ENCODE peak calls at places on chromosome 4, in eight cellular contexts. P, T, J, L, S, R, H and N are unnamed samples.

GRCh38 chr4:76016383-76016782 is 6.9 kb downstream of the CXCL10 start:
- DNase-seq in P (peak), T (peak), J (no peak), L (no peak), S (no peak), R (no peak), H (no peak), N (no peak)

GRCh38 chr4:120318447-120318846 is 251.8 kb upstream of the MAD2L1 start:
- DNase-seq in P (no peak), T (no peak), J (no peak), L (no peak), S (no peak), R (no peak), H (no peak), N (no peak)

GRCh38 chr4:128823025-128823661 is 13.6 kb downstream of the JADE1 start:
- DNase-seq in P (no peak), T (peak), J (no peak), L (no peak), S (peak), R (peak), H (peak), N (no peak)

GRCh38 chr4:120218981-120219380 is 152.3 kb upstream of the MAD2L1 start:
- DNase-seq in P (no peak), T (no peak), J (no peak), L (no peak), S (no peak), R (no peak), H (no peak), N (no peak)

GRCh38 chr4:8523175-8523574 is 57.0 kb upstream of the GPR78 start:
- DNase-seq in P (no peak), T (no peak), J (no peak), L (no peak), S (no peak), R (no peak), H (no peak), N (no peak)

GRCh38 chr4:37794046-37794445 is 32.4 kb upstream of the PGM2 start:
- DNase-seq in P (no peak), T (no peak), J (no peak), L (peak), S (no peak), R (no peak), H (peak), N (no peak)

GRCh38 chr4:136713140-136713539 is 819.2 kb downstream of the PCDH18 start:
- DNase-seq in P (no peak), T (no peak), J (no peak), L (no peak), S (no peak), R (no peak), H (peak), N (peak)

GRCh38 chr4:568962-569361 is 7.1 kb downstream of the TMEM271 start:
- DNase-seq in P (no peak), T (no peak), J (no peak), L (no peak), S (no peak), R (no peak), H (no peak), N (no peak)

GRCh38 chr4:122765702-122766352 is 33.3 kb downstream of the BBS12 start:
- DNase-seq in P (no peak), T (peak), J (no peak), L (peak), S (no peak), R (peak), H (peak), N (no peak)

GRCh38 chr4:23320881-23321612 is 568.8 kb downstream of the PPARGC1A start:
- DNase-seq in P (no peak), T (no peak), J (no peak), L (no peak), S (no peak), R (no peak), H (no peak), N (no peak)

GRCh38 chr4:172390341-172390740 is 577.1 kb downstream of the GALNTL6 start:
- DNase-seq in P (no peak), T (peak), J (no peak), L (no peak), S (peak), R (peak), H (peak), N (no peak)

GRCh38 chr4:146165840-146166239 is 9.7 kb upstream of the LSM6 start:
- DNase-seq in P (no peak), T (peak), J (no peak), L (no peak), S (peak), R (peak), H (peak), N (no peak)

GRCh38 chr4:56828784-56829535 is 7.5 kb upstream of the SPINK2 start:
- DNase-seq in P (no peak), T (no peak), J (no peak), L (no peak), S (no peak), R (no peak), H (peak), N (no peak)

GRCh38 chr4:20253799-20254409 is 2.2 kb downstream of the SLIT2 start:
- DNase-seq in P (peak), T (no peak), J (peak), L (peak), S (no peak), R (peak), H (no peak), N (peak)

GRCh38 chr4:141339966-141340365 is 119.3 kb downstream of the ZNF330 start:
- DNase-seq in P (no peak), T (peak), J (no peak), L (no peak), S (no peak), R (no peak), H (no peak), N (no peak)

GRCh38 chr4:154208424-154208823 is 283.2 kb downstream of the DCHS2 start:
- DNase-seq in P (peak), T (peak), J (no peak), L (peak), S (peak), R (no peak), H (peak), N (no peak)

GRCh38 chr4:14446311-14446710 is 556.0 kb upstream of the CPEB2 start:
- DNase-seq in P (no peak), T (peak), J (no peak), L (no peak), S (peak), R (peak), H (peak), N (no peak)

GRCh38 chr4:114911141-114911540 is 202.3 kb downstream of the NDST4 start:
- DNase-seq in P (no peak), T (no peak), J (no peak), L (no peak), S (no peak), R (no peak), H (no peak), N (no peak)

GRCh38 chr4:175422331-175422730 is 389.7 kb downstream of the GPM6A start:
- DNase-seq in P (no peak), T (no peak), J (no peak), L (no peak), S (no peak), R (peak), H (peak), N (no peak)

GRCh38 chr4:76745264-76745663 is 152.7 kb downstream of the SOWAHB start:
- DNase-seq in P (no peak), T (peak), J (no peak), L (no peak), S (no peak), R (peak), H (peak), N (no peak)

GRCh38 chr4:52713456-52713937 is 37.7 kb downstream of the ERVMER34-1 start:
- DNase-seq in P (no peak), T (no peak), J (no peak), L (peak), S (no peak), R (no peak), H (no peak), N (no peak)

GRCh38 chr4:38831653-38832052 is 25.0 kb downstream of the TLR6 start:
- DNase-seq in P (no peak), T (no peak), J (no peak), L (no peak), S (no peak), R (no peak), H (no peak), N (no peak)

GRCh38 chr4:42377497-42377896 is 19.8 kb upstream of the SHISA3 start:
- DNase-seq in P (no peak), T (no peak), J (no peak), L (no peak), S (no peak), R (no peak), H (no peak), N (no peak)

GRCh38 chr4:80307183-80307735 is 28.3 kb upstream of the CFAP299 start:
- DNase-seq in P (no peak), T (peak), J (no peak), L (peak), S (peak), R (no peak), H (no peak), N (no peak)

GRCh38 chr4:2069986-2070385 is 10.9 kb downstream of the NAT8L start:
- DNase-seq in P (peak), T (no peak), J (no peak), L (no peak), S (no peak), R (no peak), H (no peak), N (no peak)

GRCh38 chr4:147136308-147136707 is 190.6 kb upstream of the TTC29 start:
- DNase-seq in P (no peak), T (no peak), J (peak), L (peak), S (no peak), R (no peak), H (peak), N (no peak)

GRCh38 chr4:87185471-87185870 is 34.9 kb downstream of the KLHL8 start:
- DNase-seq in P (no peak), T (no peak), J (no peak), L (no peak), S (no peak), R (no peak), H (no peak), N (no peak)

GRCh38 chr4:175850240-175850639 is 38.2 kb upstream of the GPM6A start:
- DNase-seq in P (no peak), T (no peak), J (no peak), L (no peak), S (no peak), R (no peak), H (no peak), N (no peak)

GRCh38 chr4:3717241-3717640 is 48.9 kb upstream of the ADRA2C start:
- DNase-seq in P (no peak), T (no peak), J (peak), L (no peak), S (no peak), R (no peak), H (no peak), N (no peak)

GRCh38 chr4:176309772-176310171 is 10.0 kb upstream of the SPCS3 start:
- DNase-seq in P (no peak), T (peak), J (no peak), L (no peak), S (no peak), R (no peak), H (peak), N (no peak)

GRCh38 chr4:137545461-137545861 is 13.2 kb upstream of the PCDH18 start:
- DNase-seq in P (no peak), T (no peak), J (no peak), L (peak), S (no peak), R (peak), H (peak), N (no peak)

GRCh38 chr4:118175506-118175905 is 141.2 kb downstream of the NDST3 start:
- DNase-seq in P (peak), T (no peak), J (no peak), L (no peak), S (no peak), R (no peak), H (no peak), N (no peak)

GRCh38 chr4:190020790-190021717 is 6.0 kb downstream of the FRG2 start:
- DNase-seq in P (peak), T (peak), J (no peak), L (peak), S (peak), R (no peak), H (peak), N (peak)

GRCh38 chr4:134780244-134780643 is 578.7 kb upstream of the PABPC4L start:
- DNase-seq in P (no peak), T (no peak), J (no peak), L (no peak), S (no peak), R (no peak), H (no peak), N (no peak)

GRCh38 chr4:134773497-134774000 is 572.0 kb upstream of the PABPC4L start:
- DNase-seq in P (no peak), T (no peak), J (no peak), L (no peak), S (no peak), R (no peak), H (no peak), N (no peak)

DNA sequence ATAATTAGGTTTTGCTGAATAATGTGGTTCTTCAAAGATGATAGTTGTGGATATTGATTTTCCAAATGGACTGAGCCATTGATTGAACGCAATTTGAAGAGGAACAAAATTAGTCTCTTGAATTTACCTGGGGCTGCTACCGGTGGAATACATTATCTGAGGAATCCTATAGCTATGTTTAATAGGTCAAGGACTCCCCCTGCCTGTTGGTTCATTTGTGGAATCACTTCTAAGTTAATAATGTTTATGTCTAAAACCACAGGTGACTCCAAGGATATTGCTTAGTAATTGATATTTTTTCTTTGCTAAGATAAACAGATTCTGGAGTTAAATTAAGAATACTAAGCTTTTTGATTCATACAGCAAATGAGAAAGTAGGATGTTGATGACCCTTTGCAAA is 576.0 kb upstream of the PABPC4L start:
- DNase-seq in P (no peak), T (peak), J (no peak), L (peak), S (peak), R (no peak), H (no peak), N (no peak)
- TF ChIP-seq CTCF in P (peak), T (no peak), J (no peak), L (peak), S (no peak), R (no peak), H (no peak), N (no peak)

DNA sequence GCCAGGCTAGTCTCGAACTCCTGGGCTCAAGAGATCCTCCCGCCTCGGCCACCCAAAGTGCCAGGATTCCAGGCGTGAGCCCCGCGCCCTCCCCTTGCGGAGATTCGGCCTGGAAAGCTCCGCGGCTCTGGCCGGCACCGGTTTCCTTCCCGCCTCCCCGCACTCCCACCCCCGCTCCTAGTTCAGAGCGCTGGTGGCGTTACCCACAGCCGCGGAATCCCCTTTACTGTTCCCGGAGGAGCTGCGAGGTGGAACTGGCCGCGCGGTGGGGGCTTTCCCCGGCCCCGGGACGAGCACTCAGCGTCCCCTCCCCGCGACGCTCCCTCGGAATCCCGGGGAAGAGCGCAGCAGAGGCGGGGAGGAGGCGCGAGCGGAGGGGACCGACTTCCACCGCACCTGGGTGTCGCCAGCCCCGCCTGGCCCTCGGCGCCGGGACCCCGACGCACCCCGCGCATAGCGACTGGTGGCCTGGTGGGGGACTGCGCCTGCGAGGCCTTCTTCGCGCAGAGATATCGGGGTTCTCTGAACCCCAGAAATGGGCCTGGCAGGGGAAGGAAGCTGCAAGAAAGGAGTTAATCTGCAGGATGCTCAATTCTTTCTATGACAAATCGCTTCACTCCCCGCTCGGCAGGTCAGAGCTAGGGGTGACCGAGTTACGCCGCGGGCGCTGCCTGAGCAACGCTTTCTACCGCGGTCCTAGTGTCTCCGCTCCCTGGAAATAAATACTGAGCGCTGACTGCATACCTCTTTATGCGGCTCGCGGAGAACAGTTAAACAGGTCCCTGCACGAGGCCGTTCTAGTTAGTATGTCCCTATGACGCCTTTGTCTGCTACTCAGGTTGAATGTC is 14.6 kb upstream of the SLC25A4 start:
- DNase-seq in P (peak), T (peak), J (peak), L (peak), S (peak), R (no peak), H (no peak), N (peak)
- TF ChIP-seq CTCF in P (peak), T (peak), J (no peak), L (no peak), S (no peak), R (no peak), H (no peak), N (no peak)

DNA sequence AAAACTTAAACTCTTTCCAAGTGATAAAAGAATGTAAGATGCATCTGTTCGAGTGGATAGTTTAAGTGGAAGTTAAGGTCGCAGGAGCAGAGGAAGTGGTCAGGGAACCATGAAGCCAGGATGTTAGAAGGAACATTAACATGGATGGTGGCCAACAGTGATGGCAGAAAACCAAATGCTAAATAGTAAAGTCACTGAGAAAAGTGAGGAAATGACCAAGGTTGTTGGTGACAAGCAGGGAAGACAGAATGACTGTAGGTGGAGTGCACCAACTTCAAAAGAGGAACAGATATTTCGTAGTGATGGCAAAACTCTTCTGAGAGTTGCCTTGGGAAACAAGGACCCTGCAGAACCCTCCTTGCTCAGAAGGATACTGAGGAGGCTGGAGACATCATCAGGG is 226.2 kb downstream of the PALLD start:
- DNase-seq in P (no peak), T (no peak), J (no peak), L (no peak), S (no peak), R (peak), H (peak), N (no peak)
- TF ChIP-seq CTCF in P (no peak), T (no peak), J (no peak), L (no peak), S (no peak), R (no peak), H (no peak), N (no peak)

DNA sequence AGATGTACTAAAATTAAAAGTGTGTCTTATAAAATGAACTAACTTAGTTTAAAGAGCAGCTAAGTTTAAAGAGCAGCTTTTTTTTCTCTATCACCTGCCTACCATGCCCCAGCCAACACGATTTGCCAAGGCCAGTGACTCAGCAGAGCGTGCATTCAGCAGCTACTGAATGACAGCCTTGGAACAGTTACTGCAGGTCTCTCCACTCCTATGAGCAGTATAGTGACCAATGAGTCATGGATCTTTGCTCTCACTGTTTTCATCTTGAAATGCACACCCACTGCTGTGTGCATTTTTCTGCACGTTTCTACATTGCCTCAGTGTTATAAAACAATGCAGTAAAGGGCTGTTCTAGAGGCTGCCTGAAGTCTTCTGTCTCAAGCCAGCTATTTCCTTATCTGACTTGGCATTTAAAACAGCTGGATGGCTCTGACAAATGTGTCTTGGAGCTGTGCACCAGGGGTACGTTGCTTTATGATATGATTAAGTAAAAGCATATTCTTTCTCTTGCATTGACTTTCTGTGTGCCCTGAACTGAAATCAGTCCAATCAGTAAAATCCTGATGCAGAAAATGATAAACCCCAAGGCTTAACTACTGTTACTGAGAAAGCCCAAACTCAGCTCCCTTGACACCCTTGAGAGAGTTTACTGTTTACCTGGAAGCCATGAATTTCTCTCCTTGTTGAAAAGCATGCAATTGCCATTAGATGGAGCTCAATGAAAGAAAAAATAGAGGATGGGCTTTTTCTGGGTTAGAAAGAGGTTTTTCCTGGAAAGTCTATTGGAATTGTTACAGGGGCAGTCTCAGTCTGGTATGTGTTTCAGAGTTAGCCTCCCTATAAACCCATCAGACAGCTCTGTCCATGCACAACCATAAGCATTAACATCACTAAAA is 66.2 kb upstream of the C4orf54 start:
- DNase-seq in P (no peak), T (peak), J (peak), L (peak), S (peak), R (peak), H (peak), N (no peak)
- TF ChIP-seq CTCF in P (no peak), T (no peak), J (peak), L (peak), S (no peak), R (no peak), H (peak), N (no peak)

DNA sequence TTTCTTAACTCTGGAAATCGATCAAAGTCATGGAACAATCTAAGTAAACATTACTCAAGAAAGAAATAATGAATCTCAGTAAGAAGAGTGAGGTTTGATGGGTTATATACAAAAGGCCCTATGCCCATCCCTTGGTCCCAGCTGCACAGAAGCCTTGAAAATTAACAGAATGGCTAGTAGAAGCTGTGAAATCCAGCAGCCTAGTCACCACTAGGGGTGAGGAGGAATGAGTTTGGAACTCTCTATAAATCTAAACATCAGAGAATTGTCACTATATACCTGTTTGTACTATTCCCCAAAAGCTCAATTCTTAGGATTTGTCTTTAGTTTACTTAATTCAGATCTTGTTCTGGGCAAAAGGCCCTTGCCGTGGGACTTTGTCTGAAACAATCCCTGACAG is 313.9 kb upstream of the GRID2 start:
- DNase-seq in P (no peak), T (no peak), J (no peak), L (no peak), S (no peak), R (no peak), H (no peak), N (no peak)
- TF ChIP-seq CTCF in P (peak), T (no peak), J (no peak), L (no peak), S (no peak), R (no peak), H (no peak), N (no peak)

GRCh38 chr4:171288816-171289432 is 524.3 kb upstream of the GALNTL6 start:
- DNase-seq in P (no peak), T (no peak), J (no peak), L (no peak), S (no peak), R (no peak), H (no peak), N (no peak)
- TF ChIP-seq CTCF in P (no peak), T (no peak), J (no peak), L (no peak), S (no peak), R (no peak), H (no peak), N (no peak)